ENCODE peak calls at places on chromosome 11, in seven cellular contexts. One of them, this sample, is unnamed.

GRCh38 chr11:35715649-35716048 is 53.1 kb downstream of the TRIM44 start:
- DNase-seq in neuronal stem cell: no peak
- DNase-seq in H1: no peak
- DNase-seq in IMR-90: no peak
- DNase-seq in mesenchymal stem cell: no peak
- DNase-seq in mesendoderm: no peak
- DNase-seq in trophoblast cell: no peak
- DNase-seq in this sample: no peak

GRCh38 chr11:86576946-86577624 is 95.3 kb downstream of the ME3 start:
- DNase-seq in neuronal stem cell: no peak
- DNase-seq in H1: no peak
- DNase-seq in IMR-90: no peak
- DNase-seq in mesenchymal stem cell: no peak
- DNase-seq in mesendoderm: no peak
- DNase-seq in trophoblast cell: no peak
- DNase-seq in this sample: no peak

GRCh38 chr11:76288166-76288978 is 82.1 kb upstream of the WNT11 start:
- DNase-seq in neuronal stem cell: no peak
- DNase-seq in H1: no peak
- DNase-seq in IMR-90: no peak
- DNase-seq in mesenchymal stem cell: no peak
- DNase-seq in mesendoderm: no peak
- DNase-seq in trophoblast cell: no peak
- DNase-seq in this sample: no peak

GRCh38 chr11:120304526-120304925 is 20.6 kb upstream of the TLCD5 start:
- DNase-seq in neuronal stem cell: no peak
- DNase-seq in H1: no peak
- DNase-seq in IMR-90: peak
- DNase-seq in mesenchymal stem cell: no peak
- DNase-seq in mesendoderm: no peak
- DNase-seq in trophoblast cell: peak
- DNase-seq in this sample: no peak

GRCh38 chr11:28464252-28464867 is 356.2 kb downstream of the METTL15 start:
- DNase-seq in neuronal stem cell: no peak
- DNase-seq in H1: no peak
- DNase-seq in IMR-90: peak
- DNase-seq in mesenchymal stem cell: peak
- DNase-seq in mesendoderm: no peak
- DNase-seq in trophoblast cell: peak
- DNase-seq in this sample: no peak

GRCh38 chr11:133898031-133898769 is 52.9 kb upstream of the SPATA19 start:
- DNase-seq in neuronal stem cell: no peak
- DNase-seq in H1: peak
- DNase-seq in IMR-90: no peak
- DNase-seq in mesenchymal stem cell: no peak
- DNase-seq in mesendoderm: peak
- DNase-seq in trophoblast cell: no peak
- DNase-seq in this sample: peak

GRCh38 chr11:129346916-129347315 is 28.7 kb upstream of the BARX2 start:
- DNase-seq in neuronal stem cell: no peak
- DNase-seq in H1: no peak
- DNase-seq in IMR-90: no peak
- DNase-seq in mesenchymal stem cell: peak
- DNase-seq in mesendoderm: no peak
- DNase-seq in trophoblast cell: no peak
- DNase-seq in this sample: no peak

GRCh38 chr11:61999141-61999975 is 31.9 kb upstream of the FTH1 start:
- DNase-seq in neuronal stem cell: no peak
- DNase-seq in H1: no peak
- DNase-seq in IMR-90: no peak
- DNase-seq in mesenchymal stem cell: peak
- DNase-seq in mesendoderm: no peak
- DNase-seq in trophoblast cell: no peak
- DNase-seq in this sample: no peak

GRCh38 chr11:31817054-31817620 is 6.0 kb upstream of the PAX6 start:
- DNase-seq in neuronal stem cell: peak
- DNase-seq in H1: peak
- DNase-seq in IMR-90: no peak
- DNase-seq in mesenchymal stem cell: no peak
- DNase-seq in mesendoderm: peak
- DNase-seq in trophoblast cell: peak
- DNase-seq in this sample: no peak

GRCh38 chr11:120032766-120033390 is 105.0 kb downstream of the TRIM29 start:
- DNase-seq in neuronal stem cell: no peak
- DNase-seq in H1: peak
- DNase-seq in IMR-90: no peak
- DNase-seq in mesenchymal stem cell: no peak
- DNase-seq in mesendoderm: no peak
- DNase-seq in trophoblast cell: no peak
- DNase-seq in this sample: peak

GRCh38 chr11:134369656-134370525 is 38.1 kb downstream of the GLB1L2 start:
- DNase-seq in neuronal stem cell: no peak
- DNase-seq in H1: no peak
- DNase-seq in IMR-90: no peak
- DNase-seq in mesenchymal stem cell: no peak
- DNase-seq in mesendoderm: no peak
- DNase-seq in trophoblast cell: no peak
- DNase-seq in this sample: no peak

GRCh38 chr11:62908468-62909072 is 12.6 kb downstream of the CHRM1 start:
- DNase-seq in neuronal stem cell: no peak
- DNase-seq in H1: no peak
- DNase-seq in IMR-90: no peak
- DNase-seq in mesenchymal stem cell: no peak
- DNase-seq in mesendoderm: no peak
- DNase-seq in trophoblast cell: no peak
- DNase-seq in this sample: no peak

GRCh38 chr11:133157180-133157579 is 375.1 kb downstream of the OPCML start:
- DNase-seq in neuronal stem cell: no peak
- DNase-seq in H1: no peak
- DNase-seq in IMR-90: no peak
- DNase-seq in mesenchymal stem cell: no peak
- DNase-seq in mesendoderm: peak
- DNase-seq in trophoblast cell: no peak
- DNase-seq in this sample: peak

GRCh38 chr11:104320091-104320490 is 156.1 kb upstream of the PDGFD start:
- DNase-seq in neuronal stem cell: no peak
- DNase-seq in H1: no peak
- DNase-seq in IMR-90: peak
- DNase-seq in mesenchymal stem cell: peak
- DNase-seq in mesendoderm: no peak
- DNase-seq in trophoblast cell: peak
- DNase-seq in this sample: no peak

GRCh38 chr11:623999-624704 is 603 bp downstream of the CDHR5 start:
- DNase-seq in neuronal stem cell: no peak
- DNase-seq in H1: no peak
- DNase-seq in IMR-90: no peak
- DNase-seq in mesenchymal stem cell: no peak
- DNase-seq in mesendoderm: no peak
- DNase-seq in trophoblast cell: peak
- DNase-seq in this sample: no peak

GRCh38 chr11:1218256-1218787 is 4.5 kb upstream of the MUC5B start:
- DNase-seq in neuronal stem cell: no peak
- DNase-seq in H1: peak
- DNase-seq in IMR-90: no peak
- DNase-seq in mesenchymal stem cell: no peak
- DNase-seq in mesendoderm: no peak
- DNase-seq in trophoblast cell: no peak
- DNase-seq in this sample: peak

GRCh38 chr11:84465040-84465439 is 1162.1 kb downstream of the DLG2 start:
- DNase-seq in neuronal stem cell: no peak
- DNase-seq in H1: no peak
- DNase-seq in IMR-90: no peak
- DNase-seq in mesenchymal stem cell: no peak
- DNase-seq in mesendoderm: no peak
- DNase-seq in trophoblast cell: no peak
- DNase-seq in this sample: no peak

GRCh38 chr11:19576054-19576453 is 136.6 kb upstream of the NAV2 start:
- DNase-seq in neuronal stem cell: no peak
- DNase-seq in H1: no peak
- DNase-seq in IMR-90: peak
- DNase-seq in mesenchymal stem cell: no peak
- DNase-seq in mesendoderm: no peak
- DNase-seq in trophoblast cell: no peak
- DNase-seq in this sample: no peak

GRCh38 chr11:1879342-1879940 is 12.3 kb downstream of the PRR33 start:
- DNase-seq in neuronal stem cell: no peak
- DNase-seq in H1: no peak
- DNase-seq in IMR-90: no peak
- DNase-seq in mesenchymal stem cell: no peak
- DNase-seq in mesendoderm: no peak
- DNase-seq in trophoblast cell: no peak
- DNase-seq in this sample: no peak

GRCh38 chr11:125351868-125352250 is 144.2 kb downstream of the FEZ1 start:
- DNase-seq in neuronal stem cell: no peak
- DNase-seq in H1: no peak
- DNase-seq in IMR-90: no peak
- DNase-seq in mesenchymal stem cell: no peak
- DNase-seq in mesendoderm: no peak
- DNase-seq in trophoblast cell: no peak
- DNase-seq in this sample: no peak

GRCh38 chr11:125348141-125348651 is 147.9 kb downstream of the FEZ1 start:
- DNase-seq in neuronal stem cell: peak
- DNase-seq in H1: peak
- DNase-seq in IMR-90: no peak
- DNase-seq in mesenchymal stem cell: no peak
- DNase-seq in mesendoderm: no peak
- DNase-seq in trophoblast cell: no peak
- DNase-seq in this sample: no peak

GRCh38 chr11:125350206-125351044 is 145.6 kb downstream of the FEZ1 start:
- DNase-seq in neuronal stem cell: no peak
- DNase-seq in H1: no peak
- DNase-seq in IMR-90: no peak
- DNase-seq in mesenchymal stem cell: no peak
- DNase-seq in mesendoderm: no peak
- DNase-seq in trophoblast cell: peak
- DNase-seq in this sample: no peak

GRCh38 chr11:125348704-125349635 is 147.1 kb downstream of the FEZ1 start:
- DNase-seq in neuronal stem cell: no peak
- DNase-seq in H1: peak
- DNase-seq in IMR-90: peak
- DNase-seq in mesenchymal stem cell: peak
- DNase-seq in mesendoderm: peak
- DNase-seq in trophoblast cell: peak
- DNase-seq in this sample: peak

DNA sequence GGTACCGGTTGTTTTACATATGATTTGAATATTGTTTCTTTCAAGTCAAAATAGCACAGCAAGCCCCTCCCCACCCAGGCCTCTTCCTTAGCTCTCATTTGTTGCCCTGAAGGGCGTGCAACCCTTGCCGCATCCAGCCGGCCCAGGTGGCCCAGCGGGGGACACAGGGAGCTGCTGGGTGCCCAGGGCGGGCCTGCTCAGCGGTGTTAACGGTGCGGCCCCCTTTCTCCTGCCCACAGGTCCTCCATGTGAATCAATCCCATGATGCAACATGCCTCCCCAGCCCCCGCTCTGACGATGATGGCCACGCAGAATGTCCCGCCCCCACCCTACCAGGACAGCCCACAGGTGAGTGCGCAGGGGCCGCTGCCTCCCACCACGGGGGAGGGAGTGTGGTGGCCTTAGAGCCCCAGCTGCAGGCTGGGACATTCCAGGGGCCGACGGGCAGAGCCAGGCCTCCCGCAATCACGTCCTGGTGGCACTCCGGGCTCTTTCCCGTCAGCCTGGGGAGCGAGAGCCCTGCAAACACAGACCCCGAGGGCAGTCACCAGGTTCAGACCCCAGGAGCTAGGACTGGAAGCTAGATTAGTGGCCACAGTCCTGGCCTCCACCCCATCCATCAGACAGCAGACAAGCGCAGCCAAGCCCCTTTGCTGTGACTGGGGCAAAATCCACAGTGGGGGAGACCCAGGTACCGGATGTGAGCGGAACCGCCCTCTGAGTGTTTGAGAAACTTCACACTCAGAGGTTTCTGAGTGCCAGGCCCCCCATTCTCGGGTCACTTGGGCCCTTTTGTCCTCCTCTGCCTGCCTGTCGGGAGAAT is 144.8 kb downstream of the FEZ1 start:
- DNase-seq in neuronal stem cell: no peak
- DNase-seq in H1: no peak
- DNase-seq in IMR-90: no peak
- DNase-seq in mesenchymal stem cell: no peak
- DNase-seq in mesendoderm: no peak
- DNase-seq in trophoblast cell: no peak
- DNase-seq in this sample: peak
- H3K23ac ChIP-seq in neuronal stem cell: peak
- H3K23ac ChIP-seq in H1: no peak
- H3K23ac ChIP-seq in IMR-90: no peak
- H3K23ac ChIP-seq in mesenchymal stem cell: no peak
- H3K23ac ChIP-seq in mesendoderm: no peak
- H3K23ac ChIP-seq in trophoblast cell: no peak
- H3K23ac ChIP-seq in this sample: no peak

GRCh38 chr11:23611726-23612125 is 751.5 kb upstream of the CCDC179 start:
- DNase-seq in neuronal stem cell: no peak
- DNase-seq in H1: no peak
- DNase-seq in IMR-90: no peak
- DNase-seq in mesenchymal stem cell: no peak
- DNase-seq in mesendoderm: no peak
- DNase-seq in trophoblast cell: no peak
- DNase-seq in this sample: no peak
- H3K23ac ChIP-seq in neuronal stem cell: no peak
- H3K23ac ChIP-seq in H1: no peak
- H3K23ac ChIP-seq in IMR-90: no peak
- H3K23ac ChIP-seq in mesenchymal stem cell: no peak
- H3K23ac ChIP-seq in mesendoderm: no peak
- H3K23ac ChIP-seq in trophoblast cell: no peak
- H3K23ac ChIP-seq in this sample: no peak

DNA sequence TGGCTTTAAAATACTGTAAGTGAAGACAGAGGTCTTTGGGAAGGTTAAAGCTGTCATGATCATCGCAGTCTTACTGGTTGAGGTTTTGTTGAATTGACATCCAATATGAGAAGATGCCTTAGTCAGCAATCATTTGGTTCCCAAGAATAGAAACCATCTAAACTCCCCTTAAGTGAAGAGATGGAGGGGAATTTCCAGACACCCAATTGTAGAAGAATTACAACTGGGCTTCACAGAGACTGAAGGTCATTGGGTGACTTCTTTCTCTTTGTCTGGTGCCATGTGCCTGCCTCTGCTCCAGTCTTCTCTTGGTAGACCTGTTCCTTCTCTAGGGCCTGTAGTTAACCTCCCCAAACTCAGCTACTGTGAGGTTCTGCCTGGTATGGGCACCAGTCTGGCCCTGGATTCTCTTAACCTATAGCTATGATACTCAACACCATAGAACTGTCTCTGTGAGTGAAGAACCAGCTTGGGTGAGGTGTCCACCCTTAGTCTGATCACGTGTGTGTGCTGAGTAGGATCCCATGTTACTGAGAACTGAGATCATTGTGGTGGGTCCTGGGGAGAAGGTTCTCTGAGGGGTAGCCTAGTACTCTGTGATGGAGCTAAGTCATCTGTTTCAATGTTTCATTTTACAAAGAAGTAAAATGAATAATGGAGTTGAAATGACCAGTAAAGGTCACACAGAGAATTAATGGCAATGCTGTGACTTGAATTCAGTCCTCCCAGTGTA is 182.5 kb downstream of the CSNK2A3 start:
- DNase-seq in neuronal stem cell: no peak
- DNase-seq in H1: no peak
- DNase-seq in IMR-90: no peak
- DNase-seq in mesenchymal stem cell: no peak
- DNase-seq in mesendoderm: no peak
- DNase-seq in trophoblast cell: no peak
- DNase-seq in this sample: no peak
- H3K23ac ChIP-seq in neuronal stem cell: no peak
- H3K23ac ChIP-seq in H1: no peak
- H3K23ac ChIP-seq in IMR-90: no peak
- H3K23ac ChIP-seq in mesenchymal stem cell: no peak
- H3K23ac ChIP-seq in mesendoderm: no peak
- H3K23ac ChIP-seq in trophoblast cell: no peak
- H3K23ac ChIP-seq in this sample: no peak

GRCh38 chr11:121733858-121734257 is 281.1 kb upstream of the SORL1-AS1 start:
- DNase-seq in neuronal stem cell: no peak
- DNase-seq in H1: no peak
- DNase-seq in IMR-90: no peak
- DNase-seq in mesenchymal stem cell: no peak
- DNase-seq in mesendoderm: no peak
- DNase-seq in trophoblast cell: no peak
- DNase-seq in this sample: no peak
- H3K23ac ChIP-seq in neuronal stem cell: no peak
- H3K23ac ChIP-seq in H1: no peak
- H3K23ac ChIP-seq in IMR-90: no peak
- H3K23ac ChIP-seq in mesenchymal stem cell: no peak
- H3K23ac ChIP-seq in mesendoderm: no peak
- H3K23ac ChIP-seq in trophoblast cell: no peak
- H3K23ac ChIP-seq in this sample: no peak

This sample was measured in H9.